ENCODE peak calls at places on chromosomes 12 and 14, in nine cellular contexts. O is pancreas, E is kidney, N is lung, Q is IMR-90, U is fibroblast of lung, M is ascending aorta, B is tibial artery, W is neural progenitor cell. F is an unnamed sample.
A peak's percentile ranks its signal among the peaks of the same experiment; 100 is the strongest.

GRCh38 chr14:44612002-44612401 is 104.9 kb upstream of the FSCB start:
- DNase-seq in O (no peak), E (no peak), N (no peak), Q (no peak), U (no peak), M (no peak), B (no peak), W (no peak), F (peak; percentile 10)

GRCh38 chr14:54440037-54440436 is 1.1 kb downstream of the CNIH1 start:
- DNase-seq in O (no peak), E (no peak), N (no peak), Q (peak; percentile 36), U (peak; percentile 73), M (no peak), B (no peak), W (no peak), F (no peak)

GRCh38 chr14:55711171-55711811 is 131.3 kb downstream of the KTN1 start:
- DNase-seq in O (no peak), E (no peak), N (no peak), Q (peak; percentile 61), U (peak; percentile 60), M (no peak), B (no peak), W (no peak), F (no peak)

GRCh38 chr12:108119126-108119973 is 9.7 kb upstream of the WSCD2 start:
- DNase-seq in O (no peak), E (no peak), N (no peak), Q (no peak), U (no peak), M (no peak), B (no peak), W (no peak), F (peak; percentile 30)

GRCh38 chr12:88247241-88247643 is 105.1 kb downstream of the TMTC3 start:
- DNase-seq in O (no peak), E (no peak), N (no peak), Q (peak; percentile 84), U (peak; percentile 88), M (no peak), B (no peak), W (no peak), F (no peak)

GRCh38 chr14:76904740-76905569 is 78.7 kb downstream of the LRRC74A start:
- DNase-seq in O (no peak), E (peak; percentile 92), N (peak; percentile 67), Q (peak; percentile 99), U (peak; percentile 93), M (peak; percentile 64), B (peak; percentile 62), W (no peak), F (peak; percentile 54)

GRCh38 chr14:91127924-91128323 is 14.1 kb downstream of the DGLUCY start:
- DNase-seq in O (no peak), E (no peak), N (no peak), Q (no peak), U (no peak), M (no peak), B (no peak), W (no peak), F (no peak)

GRCh38 chr12:49798934-49799333 is 29.3 kb downstream of the NCKAP5L start:
- DNase-seq in O (no peak), E (no peak), N (no peak), Q (no peak), U (no peak), M (no peak), B (no peak), W (no peak), F (no peak)

GRCh38 chr12:5556033-5556614 is 124.2 kb downstream of the NTF3 start:
- DNase-seq in O (no peak), E (no peak), N (no peak), Q (no peak), U (no peak), M (no peak), B (no peak), W (no peak), F (no peak)

GRCh38 chr12:22624573-22624907 is 431 bp upstream of the ETNK1 start:
- DNase-seq in O (no peak), E (no peak), N (no peak), Q (no peak), U (no peak), M (no peak), B (no peak), W (no peak), F (no peak)

GRCh38 chr14:100590726-100591452 is 3.7 kb upstream of the BEGAIN start:
- DNase-seq in O (peak; percentile 53), E (peak; percentile 49), N (no peak), Q (no peak), U (no peak), M (no peak), B (no peak), W (no peak), F (no peak)

GRCh38 chr12:60279224-60279623 is 683.4 kb downstream of the SLC16A7 start:
- DNase-seq in O (no peak), E (no peak), N (no peak), Q (peak; percentile 84), U (peak; percentile 38), M (no peak), B (no peak), W (no peak), F (no peak)

GRCh38 chr12:53051881-53052412 is 2.1 kb downstream of the TNS2 start:
- DNase-seq in O (no peak), E (no peak), N (peak; percentile 28), Q (no peak), U (no peak), M (no peak), B (peak; percentile 35), W (no peak), F (no peak)

GRCh38 chr12:53050426-53051057 is 677 bp downstream of the TNS2 start:
- DNase-seq in O (no peak), E (no peak), N (peak; percentile 29), Q (no peak), U (no peak), M (no peak), B (no peak), W (no peak), F (no peak)

GRCh38 chr12:53049582-53050318 is at the start of gene TNS2:
- DNase-seq in O (peak; percentile 90), E (peak; percentile 95), N (peak; percentile 82), Q (peak; percentile 40), U (peak; percentile 75), M (no peak), B (peak; percentile 95), W (peak; percentile 62), F (peak; percentile 85)

GRCh38 chr12:53052419-53053222 is 2.8 kb downstream of the TNS2 start:
- DNase-seq in O (peak; percentile 96), E (peak; percentile 97), N (peak; percentile 91), Q (peak; percentile 85), U (peak; percentile 92), M (no peak), B (peak; percentile 96), W (no peak), F (peak; percentile 95)

GRCh38 chr12:53051058-53051880 is 1.4 kb downstream of the TNS2 start:
- DNase-seq in O (no peak), E (peak; percentile 95), N (peak; percentile 68), Q (peak; percentile 70), U (peak; percentile 76), M (no peak), B (peak; percentile 97), W (no peak), F (peak; percentile 85)
- TF ChIP-seq CTCF in O (no peak), E (peak; percentile 23), N (no peak), Q (peak; percentile 11), U (no peak), M (peak; percentile 26), B (peak; percentile 83), W (no peak), F (peak; percentile 33)

DNA sequence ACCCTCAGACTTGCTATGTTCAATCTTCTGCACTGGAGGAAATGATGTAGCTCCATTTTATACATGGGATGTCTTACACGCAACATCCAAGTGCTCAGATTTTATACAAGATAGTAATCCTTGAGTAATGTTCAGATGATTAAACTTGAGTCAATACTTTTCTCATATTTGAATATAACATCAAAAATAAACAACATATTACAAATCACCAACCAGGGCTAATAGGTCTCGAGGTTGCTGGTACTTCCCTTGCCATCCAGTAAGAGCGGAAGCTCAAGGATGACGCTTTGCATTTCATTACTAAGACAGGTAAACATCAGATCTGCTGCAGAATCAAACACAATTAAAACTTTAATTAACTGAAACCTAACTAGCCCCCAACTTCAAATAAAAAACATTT is 97.3 kb downstream of the FOXN3 start:
- DNase-seq in O (no peak), E (no peak), N (no peak), Q (peak; percentile 43), U (no peak), M (no peak), B (no peak), W (no peak), F (no peak)
- H3K27ac ChIP-seq in O (no peak overlapping the region), E (no peak overlapping the region), N (no peak overlapping the region), Q (no peak overlapping the region), U (no peak overlapping the region), M (no peak overlapping the region), B (no peak overlapping the region), W (no peak overlapping the region), F (no peak overlapping the region)

DNA sequence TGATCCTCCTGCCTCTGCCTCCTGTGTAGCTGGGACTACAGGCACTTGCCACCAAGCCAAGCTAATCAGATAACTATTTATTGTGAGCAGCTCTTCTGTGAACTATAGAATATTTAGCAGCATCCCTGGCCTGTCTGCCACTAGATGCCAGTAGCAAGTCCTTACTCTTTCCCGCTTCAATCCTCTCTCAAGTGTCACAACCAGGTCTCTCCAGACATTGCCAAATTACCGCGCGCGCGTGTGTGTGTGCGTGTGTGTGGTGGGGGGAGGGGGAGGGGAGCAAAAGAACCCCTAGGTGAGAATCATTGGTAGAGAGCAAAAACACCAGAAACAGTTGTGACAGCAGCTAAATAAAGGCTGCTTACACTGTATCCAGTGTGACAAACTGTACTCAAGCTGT is 49.9 kb downstream of the PPP2R5E start:
- DNase-seq in O (no peak), E (no peak), N (no peak), Q (peak; percentile 33), U (peak; percentile 43), M (no peak), B (no peak), W (peak; percentile 64), F (peak; percentile 67)
- TF ChIP-seq CTCF in O (no peak), E (no peak), N (no peak), Q (no peak), U (no peak), M (no peak), B (no peak), W (peak; percentile 23), F (peak; percentile 25)

DNA sequence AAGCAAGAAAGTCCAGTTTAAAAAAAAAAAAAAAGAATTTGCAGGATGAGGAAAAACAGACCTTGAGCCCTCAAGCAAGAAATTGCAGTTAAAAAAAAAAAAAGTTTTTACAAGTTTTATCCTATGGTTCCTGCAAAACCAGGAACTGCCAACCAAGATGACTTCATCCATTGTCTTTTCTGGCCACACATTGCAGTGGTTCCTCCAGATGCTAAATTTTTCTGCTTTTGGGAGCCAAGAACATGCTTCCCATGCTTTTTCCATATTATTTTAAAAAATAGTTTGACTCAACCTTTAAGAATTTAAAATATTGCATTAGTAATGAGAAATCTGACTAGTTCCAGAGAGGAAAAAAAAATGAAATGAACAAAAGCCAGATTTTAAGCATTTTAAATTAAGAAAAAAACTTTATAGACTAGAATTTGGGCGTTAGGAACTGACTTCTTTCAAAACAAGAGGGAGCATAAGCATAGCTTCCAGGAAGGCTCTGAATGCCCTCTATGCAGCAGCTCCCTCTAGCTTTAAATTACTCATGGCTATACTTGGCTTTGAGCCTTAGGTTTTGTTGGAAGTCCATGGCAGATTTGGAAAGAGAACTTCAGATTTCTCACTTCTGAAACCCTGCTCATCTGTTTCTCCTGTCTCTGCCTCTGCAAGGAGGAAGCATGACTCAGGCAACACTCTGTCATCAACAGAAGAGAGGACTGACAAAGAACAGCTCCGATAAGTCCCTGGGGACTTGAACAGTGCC is 124.5 kb downstream of the GPR65 start:
- DNase-seq in O (no peak), E (no peak), N (peak; percentile 32), Q (peak; percentile 23), U (peak; percentile 7), M (no peak), B (peak; percentile 24), W (no peak), F (no peak)
- H3K27ac ChIP-seq in O (peak overlapping the region; percentile 20), E (no peak overlapping the region), N (no peak overlapping the region), Q (no peak overlapping the region), U (no peak overlapping the region), M (no peak overlapping the region), B (no peak overlapping the region), W (no peak overlapping the region), F (no peak overlapping the region)

F was measured in thyroid gland.